ENCODE peak calls at places on chromosomes 1 and 21, in nine cellular contexts. One of them, this sample, is unnamed.

GRCh38 chr1:76547916-76548315 is 319.4 kb upstream of the ST6GALNAC5 start:
- DNase-seq in AG09319: no peak
- DNase-seq in fibroblast of lung: no peak
- DNase-seq in tibial nerve: no peak
- DNase-seq in pancreas: no peak
- DNase-seq in fibroblast of mammary gland: no peak
- DNase-seq in ovary: no peak
- DNase-seq in nephron progenitor cell: no peak
- DNase-seq in brain microvascular endothelial cell: no peak
- DNase-seq in this sample: no peak

GRCh38 chr21:28104346-28104745 is 888.3 kb downstream of the LTN1 start:
- DNase-seq in tibial nerve: no peak
- DNase-seq in nephron progenitor cell: no peak
- DNase-seq in ovary: no peak
- DNase-seq in AG09319: no peak
- DNase-seq in pancreas: no peak
- DNase-seq in fibroblast of lung: no peak
- DNase-seq in fibroblast of mammary gland: no peak
- DNase-seq in brain microvascular endothelial cell: no peak
- DNase-seq in this sample: no peak

GRCh38 chr21:31180256-31181088 is 142.2 kb upstream of the KRTAP19-8 start:
- DNase-seq in tibial nerve: peak
- DNase-seq in fibroblast of mammary gland: peak
- DNase-seq in fibroblast of lung: peak
- DNase-seq in brain microvascular endothelial cell: peak
- DNase-seq in pancreas: no peak
- DNase-seq in nephron progenitor cell: no peak
- DNase-seq in ovary: no peak
- DNase-seq in AG09319: no peak
- DNase-seq in this sample: no peak

GRCh38 chr1:118563969-118564951 is 379.2 kb upstream of the SPAG17 start:
- DNase-seq in fibroblast of mammary gland: peak
- DNase-seq in brain microvascular endothelial cell: no peak
- DNase-seq in nephron progenitor cell: peak
- DNase-seq in AG09319: no peak
- DNase-seq in pancreas: no peak
- DNase-seq in fibroblast of lung: no peak
- DNase-seq in tibial nerve: peak
- DNase-seq in ovary: no peak
- DNase-seq in this sample: no peak

GRCh38 chr1:24709748-24710416 is 35.4 kb upstream of the CLIC4 start:
- DNase-seq in AG09319: no peak
- DNase-seq in fibroblast of lung: no peak
- DNase-seq in brain microvascular endothelial cell: no peak
- DNase-seq in pancreas: no peak
- DNase-seq in nephron progenitor cell: no peak
- DNase-seq in tibial nerve: no peak
- DNase-seq in ovary: no peak
- DNase-seq in fibroblast of mammary gland: no peak
- DNase-seq in this sample: no peak

GRCh38 chr1:149945206-149945605 is 8.5 kb upstream of the MTMR11 start:
- DNase-seq in tibial nerve: no peak
- DNase-seq in ovary: no peak
- DNase-seq in fibroblast of lung: no peak
- DNase-seq in AG09319: no peak
- DNase-seq in pancreas: no peak
- DNase-seq in fibroblast of mammary gland: no peak
- DNase-seq in nephron progenitor cell: no peak
- DNase-seq in brain microvascular endothelial cell: no peak
- DNase-seq in this sample: no peak

GRCh38 chr1:118223426-118223825 is 38.4 kb upstream of the SPAG17 start:
- DNase-seq in nephron progenitor cell: peak
- DNase-seq in fibroblast of lung: peak
- DNase-seq in brain microvascular endothelial cell: peak
- DNase-seq in ovary: no peak
- DNase-seq in pancreas: no peak
- DNase-seq in fibroblast of mammary gland: peak
- DNase-seq in AG09319: no peak
- DNase-seq in tibial nerve: no peak
- DNase-seq in this sample: peak

GRCh38 chr21:38817371-38818335 is 11.9 kb downstream of the ETS2 start:
- DNase-seq in tibial nerve: no peak
- DNase-seq in ovary: no peak
- DNase-seq in AG09319: no peak
- DNase-seq in fibroblast of mammary gland: peak
- DNase-seq in nephron progenitor cell: no peak
- DNase-seq in fibroblast of lung: peak
- DNase-seq in pancreas: no peak
- DNase-seq in brain microvascular endothelial cell: peak
- DNase-seq in this sample: no peak

GRCh38 chr1:199931666-199932377 is 95.7 kb upstream of the NR5A2 start:
- DNase-seq in fibroblast of lung: no peak
- DNase-seq in pancreas: no peak
- DNase-seq in AG09319: no peak
- DNase-seq in brain microvascular endothelial cell: no peak
- DNase-seq in nephron progenitor cell: no peak
- DNase-seq in ovary: no peak
- DNase-seq in fibroblast of mammary gland: peak
- DNase-seq in tibial nerve: no peak
- DNase-seq in this sample: no peak

GRCh38 chr1:50427086-50427817 is 4.0 kb upstream of the DMRTA2 start:
- DNase-seq in tibial nerve: no peak
- DNase-seq in pancreas: no peak
- DNase-seq in fibroblast of mammary gland: no peak
- DNase-seq in fibroblast of lung: no peak
- DNase-seq in ovary: no peak
- DNase-seq in nephron progenitor cell: peak
- DNase-seq in AG09319: no peak
- DNase-seq in brain microvascular endothelial cell: no peak
- DNase-seq in this sample: no peak

GRCh38 chr1:184289825-184290550 is 96.8 kb upstream of the C1orf21 start:
- DNase-seq in tibial nerve: no peak
- DNase-seq in fibroblast of lung: no peak
- DNase-seq in fibroblast of mammary gland: peak
- DNase-seq in pancreas: no peak
- DNase-seq in ovary: no peak
- DNase-seq in AG09319: no peak
- DNase-seq in nephron progenitor cell: no peak
- DNase-seq in brain microvascular endothelial cell: no peak
- DNase-seq in this sample: no peak

GRCh38 chr1:106254748-106255147 is 801.7 kb upstream of the PRMT6 start:
- DNase-seq in fibroblast of lung: peak
- DNase-seq in tibial nerve: no peak
- DNase-seq in brain microvascular endothelial cell: no peak
- DNase-seq in nephron progenitor cell: no peak
- DNase-seq in ovary: no peak
- DNase-seq in AG09319: no peak
- DNase-seq in fibroblast of mammary gland: no peak
- DNase-seq in pancreas: no peak
- DNase-seq in this sample: no peak

GRCh38 chr1:161721738-161722343 is 497 bp downstream of the FCRLB start:
- DNase-seq in tibial nerve: no peak
- DNase-seq in fibroblast of mammary gland: peak
- DNase-seq in pancreas: no peak
- DNase-seq in AG09319: no peak
- DNase-seq in fibroblast of lung: peak
- DNase-seq in brain microvascular endothelial cell: peak
- DNase-seq in nephron progenitor cell: no peak
- DNase-seq in ovary: no peak
- DNase-seq in this sample: no peak

GRCh38 chr1:15885269-15885668 is 37.8 kb downstream of the SPEN start:
- DNase-seq in tibial nerve: no peak
- DNase-seq in fibroblast of lung: no peak
- DNase-seq in pancreas: no peak
- DNase-seq in brain microvascular endothelial cell: no peak
- DNase-seq in ovary: no peak
- DNase-seq in nephron progenitor cell: no peak
- DNase-seq in fibroblast of mammary gland: no peak
- DNase-seq in AG09319: no peak
- DNase-seq in this sample: no peak

GRCh38 chr1:15884477-15884876 is 37.0 kb downstream of the SPEN start:
- DNase-seq in brain microvascular endothelial cell: no peak
- DNase-seq in pancreas: no peak
- DNase-seq in fibroblast of lung: no peak
- DNase-seq in AG09319: no peak
- DNase-seq in ovary: no peak
- DNase-seq in nephron progenitor cell: no peak
- DNase-seq in tibial nerve: no peak
- DNase-seq in fibroblast of mammary gland: no peak
- DNase-seq in this sample: no peak

GRCh38 chr1:15883326-15883725 is 35.8 kb downstream of the SPEN start:
- DNase-seq in tibial nerve: no peak
- DNase-seq in ovary: no peak
- DNase-seq in nephron progenitor cell: no peak
- DNase-seq in fibroblast of mammary gland: no peak
- DNase-seq in brain microvascular endothelial cell: no peak
- DNase-seq in pancreas: no peak
- DNase-seq in fibroblast of lung: no peak
- DNase-seq in AG09319: no peak
- DNase-seq in this sample: no peak

GRCh38 chr1:15886613-15887167 is 39.2 kb downstream of the SPEN start:
- DNase-seq in ovary: no peak
- DNase-seq in fibroblast of lung: no peak
- DNase-seq in AG09319: no peak
- DNase-seq in pancreas: no peak
- DNase-seq in fibroblast of mammary gland: no peak
- DNase-seq in tibial nerve: no peak
- DNase-seq in brain microvascular endothelial cell: no peak
- DNase-seq in nephron progenitor cell: no peak
- DNase-seq in this sample: no peak

GRCh38 chr1:15885701-15886612 is 38.5 kb downstream of the SPEN start:
- DNase-seq in brain microvascular endothelial cell: peak
- DNase-seq in tibial nerve: peak
- DNase-seq in fibroblast of lung: peak
- DNase-seq in AG09319: peak
- DNase-seq in fibroblast of mammary gland: peak
- DNase-seq in nephron progenitor cell: peak
- DNase-seq in pancreas: peak
- DNase-seq in ovary: peak
- DNase-seq in this sample: peak
- TF ChIP-seq CTCF in brain microvascular endothelial cell: peak
- TF ChIP-seq CTCF in tibial nerve: no peak
- TF ChIP-seq CTCF in fibroblast of lung: peak
- TF ChIP-seq CTCF in AG09319: peak
- TF ChIP-seq CTCF in fibroblast of mammary gland: peak
- TF ChIP-seq CTCF in nephron progenitor cell: no peak
- TF ChIP-seq CTCF in pancreas: no peak
- TF ChIP-seq CTCF in ovary: no peak
- TF ChIP-seq CTCF in this sample: no peak

GRCh38 chr1:93979718-93980319 is 70.6 kb upstream of the GCLM start:
- DNase-seq in nephron progenitor cell: no peak
- DNase-seq in AG09319: peak
- DNase-seq in fibroblast of mammary gland: peak
- DNase-seq in ovary: peak
- DNase-seq in tibial nerve: peak
- DNase-seq in brain microvascular endothelial cell: no peak
- DNase-seq in pancreas: no peak
- DNase-seq in fibroblast of lung: peak
- DNase-seq in this sample: peak

GRCh38 chr1:93979040-93979717 is 69.9 kb upstream of the GCLM start:
- DNase-seq in nephron progenitor cell: no peak
- DNase-seq in fibroblast of mammary gland: no peak
- DNase-seq in AG09319: no peak
- DNase-seq in brain microvascular endothelial cell: no peak
- DNase-seq in fibroblast of lung: no peak
- DNase-seq in pancreas: no peak
- DNase-seq in tibial nerve: no peak
- DNase-seq in ovary: no peak
- DNase-seq in this sample: no peak

GRCh38 chr1:93976291-93976690 is 67.1 kb upstream of the GCLM start:
- DNase-seq in brain microvascular endothelial cell: no peak
- DNase-seq in AG09319: no peak
- DNase-seq in ovary: no peak
- DNase-seq in tibial nerve: no peak
- DNase-seq in fibroblast of mammary gland: no peak
- DNase-seq in nephron progenitor cell: no peak
- DNase-seq in fibroblast of lung: no peak
- DNase-seq in pancreas: no peak
- DNase-seq in this sample: no peak

GRCh38 chr1:93977546-93977945 is 68.3 kb upstream of the GCLM start:
- DNase-seq in fibroblast of lung: peak
- DNase-seq in tibial nerve: no peak
- DNase-seq in pancreas: no peak
- DNase-seq in fibroblast of mammary gland: peak
- DNase-seq in AG09319: no peak
- DNase-seq in brain microvascular endothelial cell: peak
- DNase-seq in ovary: no peak
- DNase-seq in nephron progenitor cell: no peak
- DNase-seq in this sample: no peak

DNA sequence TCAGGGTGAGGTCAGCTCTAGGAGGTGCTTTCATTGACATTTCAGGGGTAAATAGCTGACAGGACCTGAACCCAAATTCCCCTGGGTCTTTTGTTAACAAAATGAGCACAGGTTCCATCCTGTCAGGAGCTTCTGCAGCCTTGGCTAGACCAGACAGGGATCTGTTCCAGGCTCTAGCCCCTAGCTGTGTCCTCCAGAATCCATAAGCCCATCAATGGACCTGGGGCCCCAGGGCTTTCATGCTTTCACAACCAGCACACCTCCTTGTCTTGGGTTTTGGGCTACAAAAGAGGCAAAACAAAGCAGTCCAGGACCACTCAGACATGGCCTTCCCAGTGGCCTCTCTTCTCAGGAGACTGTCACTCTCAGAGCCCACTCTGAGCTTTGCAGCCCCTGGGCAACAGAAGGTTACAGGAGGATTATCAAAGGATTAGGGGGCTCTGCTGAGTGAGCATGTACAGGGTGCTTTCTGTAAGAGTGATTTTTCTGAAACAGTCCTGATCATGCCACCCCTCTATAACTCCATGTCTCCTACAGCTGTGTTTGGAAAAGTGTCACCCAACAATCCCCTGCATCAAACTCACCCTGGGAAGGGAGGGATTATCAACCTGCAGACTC is 67.6 kb upstream of the GCLM start:
- DNase-seq in tibial nerve: no peak
- DNase-seq in AG09319: no peak
- DNase-seq in brain microvascular endothelial cell: no peak
- DNase-seq in fibroblast of lung: no peak
- DNase-seq in pancreas: no peak
- DNase-seq in fibroblast of mammary gland: no peak
- DNase-seq in nephron progenitor cell: no peak
- DNase-seq in ovary: no peak
- DNase-seq in this sample: no peak
- TF ChIP-seq CTCF in tibial nerve: no peak
- TF ChIP-seq CTCF in AG09319: no peak
- TF ChIP-seq CTCF in brain microvascular endothelial cell: no peak
- TF ChIP-seq CTCF in fibroblast of lung: no peak
- TF ChIP-seq CTCF in pancreas: no peak
- TF ChIP-seq CTCF in fibroblast of mammary gland: no peak
- TF ChIP-seq CTCF in nephron progenitor cell: no peak
- TF ChIP-seq CTCF in ovary: no peak
- TF ChIP-seq CTCF in this sample: no peak

GRCh38 chr1:17636612-17637011 is 97.1 kb downstream of the ARHGEF10L start:
- DNase-seq in nephron progenitor cell: no peak
- DNase-seq in brain microvascular endothelial cell: no peak
- DNase-seq in fibroblast of lung: peak
- DNase-seq in fibroblast of mammary gland: peak
- DNase-seq in AG09319: no peak
- DNase-seq in tibial nerve: no peak
- DNase-seq in ovary: no peak
- DNase-seq in pancreas: no peak
- DNase-seq in this sample: no peak
- TF ChIP-seq CTCF in nephron progenitor cell: no peak
- TF ChIP-seq CTCF in brain microvascular endothelial cell: no peak
- TF ChIP-seq CTCF in fibroblast of lung: no peak
- TF ChIP-seq CTCF in fibroblast of mammary gland: no peak
- TF ChIP-seq CTCF in AG09319: no peak
- TF ChIP-seq CTCF in tibial nerve: no peak
- TF ChIP-seq CTCF in ovary: no peak
- TF ChIP-seq CTCF in pancreas: no peak
- TF ChIP-seq CTCF in this sample: no peak

GRCh38 chr1:89780721-89781120 is 40.1 kb upstream of the LRRC8D start:
- DNase-seq in AG09319: peak
- DNase-seq in tibial nerve: no peak
- DNase-seq in pancreas: no peak
- DNase-seq in fibroblast of mammary gland: peak
- DNase-seq in ovary: no peak
- DNase-seq in brain microvascular endothelial cell: peak
- DNase-seq in nephron progenitor cell: no peak
- DNase-seq in fibroblast of lung: peak
- DNase-seq in this sample: no peak
- TF ChIP-seq CTCF in AG09319: peak
- TF ChIP-seq CTCF in tibial nerve: peak
- TF ChIP-seq CTCF in pancreas: no peak
- TF ChIP-seq CTCF in fibroblast of mammary gland: peak
- TF ChIP-seq CTCF in ovary: no peak
- TF ChIP-seq CTCF in brain microvascular endothelial cell: peak
- TF ChIP-seq CTCF in nephron progenitor cell: no peak
- TF ChIP-seq CTCF in fibroblast of lung: peak
- TF ChIP-seq CTCF in this sample: no peak